ENCODE peak calls at places on chromosomes 11 and 22, in five cellular contexts. F is thoracic aorta, U is mucosa of descending colon, G is colonic mucosa, H is tibial nerve. J is an unnamed sample.

GRCh38 chr11:13207665-13208594 is 69.7 kb upstream of the BMAL1 start:
- DNase-seq in F (no peak), U (peak), G (peak), H (peak), J (no peak)

GRCh38 chr11:83793332-83793731 is 507.2 kb upstream of the CCDC90B start:
- DNase-seq in F (no peak), U (no peak), G (no peak), H (no peak), J (no peak)

GRCh38 chr11:123286761-123287160 is 91.7 kb upstream of the CLMP start:
- DNase-seq in F (no peak), U (no peak), G (no peak), H (no peak), J (no peak)

GRCh38 chr11:102448869-102449224 is 3.7 kb downstream of the TMEM123 start:
- DNase-seq in F (no peak), U (no peak), G (no peak), H (no peak), J (no peak)

GRCh38 chr11:72760543-72761400 is 8.6 kb upstream of the ARAP1 start:
- DNase-seq in F (no peak), U (no peak), G (no peak), H (no peak), J (no peak)

GRCh38 chr11:9990221-9990973 is 303.6 kb downstream of the SBF2 start:
- DNase-seq in F (no peak), U (no peak), G (no peak), H (no peak), J (no peak)

GRCh38 chr11:105022998-105023397 is at the start of gene CASP5:
- DNase-seq in F (no peak), U (peak), G (peak), H (no peak), J (no peak)

GRCh38 chr11:68440254-68440653 is 20.3 kb upstream of the PPP6R3 start:
- DNase-seq in F (no peak), U (no peak), G (no peak), H (no peak), J (no peak)

GRCh38 chr11:47415949-47416472 is 7.6 kb downstream of the SLC39A13 start:
- DNase-seq in F (peak), U (peak), G (peak), H (peak), J (no peak)

GRCh38 chr22:33054276-33054675 is 3.9 kb downstream of the SYN3 start:
- DNase-seq in F (no peak), U (no peak), G (no peak), H (no peak), J (no peak)

GRCh38 chr11:131186629-131187075 is 183.8 kb upstream of the NTM start:
- DNase-seq in F (no peak), U (no peak), G (no peak), H (no peak), J (no peak)
- TF ChIP-seq CTCF in F (no peak), U (no peak), G (no peak), H (no peak), J (no peak)

DNA sequence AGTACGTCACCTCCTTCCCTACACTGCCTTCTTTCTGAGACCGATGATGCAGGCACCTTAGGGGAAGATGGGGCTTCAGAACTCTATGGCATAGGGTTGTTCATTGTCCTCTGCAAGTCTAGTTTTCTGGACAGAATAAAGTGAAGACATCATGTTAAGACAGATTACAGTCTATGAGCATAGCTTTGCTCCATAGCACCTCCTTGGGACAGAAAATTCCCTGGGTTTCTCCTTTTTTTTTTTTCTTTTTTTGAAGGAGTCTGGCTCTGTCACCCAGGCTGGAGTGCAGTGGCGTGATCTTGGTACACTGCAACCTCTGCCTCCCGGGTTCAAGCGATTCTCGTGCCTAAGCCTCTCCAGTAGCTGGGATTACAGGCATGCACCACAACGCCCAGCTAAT is 119.8 kb upstream of the CADM1 start:
- DNase-seq in F (no peak), U (no peak), G (no peak), H (no peak), J (no peak)
- TF ChIP-seq CTCF in F (no peak), U (no peak), G (no peak), H (no peak), J (no peak)

GRCh38 chr22:17097062-17097461 is 12.3 kb downstream of the IL17RA start:
- DNase-seq in F (no peak), U (no peak), G (no peak), H (no peak), J (no peak)

GRCh38 chr22:17096095-17096494 is 11.3 kb downstream of the IL17RA start:
- DNase-seq in F (no peak), U (no peak), G (no peak), H (no peak), J (no peak)

GRCh38 chr22:17097701-17098100 is 12.9 kb downstream of the IL17RA start:
- DNase-seq in F (no peak), U (no peak), G (no peak), H (no peak), J (no peak)

GRCh38 chr22:17093081-17093480 is 8.3 kb downstream of the IL17RA start:
- DNase-seq in F (no peak), U (no peak), G (no peak), H (no peak), J (no peak)

DNA sequence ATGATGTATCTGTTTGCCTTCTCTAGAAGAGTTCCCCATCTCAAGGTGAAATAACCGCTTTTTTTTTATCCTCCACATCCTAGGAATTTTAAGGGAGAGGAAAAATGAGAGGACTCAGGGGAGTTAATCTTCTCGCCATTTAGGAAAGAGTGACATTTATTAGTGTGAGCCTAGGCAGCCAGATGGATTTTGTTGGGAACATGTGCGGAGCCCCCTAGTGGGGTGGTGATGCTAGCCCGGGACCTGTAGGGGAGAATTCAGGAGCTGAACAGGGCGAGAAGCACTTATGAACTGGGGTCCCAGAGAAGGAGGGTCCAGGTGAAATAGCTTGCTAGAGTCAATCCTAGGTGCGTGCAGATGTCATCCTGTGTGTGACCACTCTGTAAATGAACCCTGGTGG is 10.7 kb downstream of the IL17RA start:
- DNase-seq in F (no peak), U (no peak), G (no peak), H (no peak), J (no peak)
- TF ChIP-seq CTCF in F (no peak), U (no peak), G (no peak), H (peak), J (peak)

GRCh38 chr11:100576044-100577021 is 110.8 kb upstream of the ARHGAP42 start:
- DNase-seq in F (no peak), U (peak), G (peak), H (peak), J (no peak)
- TF ChIP-seq CTCF in F (peak), U (no peak), G (peak), H (peak), J (peak)

GRCh38 chr11:119481667-119482400 is 58.9 kb upstream of the THY1 start:
- DNase-seq in F (no peak), U (no peak), G (no peak), H (no peak), J (peak)
- TF ChIP-seq CTCF in F (no peak), U (no peak), G (peak), H (no peak), J (peak)

DNA sequence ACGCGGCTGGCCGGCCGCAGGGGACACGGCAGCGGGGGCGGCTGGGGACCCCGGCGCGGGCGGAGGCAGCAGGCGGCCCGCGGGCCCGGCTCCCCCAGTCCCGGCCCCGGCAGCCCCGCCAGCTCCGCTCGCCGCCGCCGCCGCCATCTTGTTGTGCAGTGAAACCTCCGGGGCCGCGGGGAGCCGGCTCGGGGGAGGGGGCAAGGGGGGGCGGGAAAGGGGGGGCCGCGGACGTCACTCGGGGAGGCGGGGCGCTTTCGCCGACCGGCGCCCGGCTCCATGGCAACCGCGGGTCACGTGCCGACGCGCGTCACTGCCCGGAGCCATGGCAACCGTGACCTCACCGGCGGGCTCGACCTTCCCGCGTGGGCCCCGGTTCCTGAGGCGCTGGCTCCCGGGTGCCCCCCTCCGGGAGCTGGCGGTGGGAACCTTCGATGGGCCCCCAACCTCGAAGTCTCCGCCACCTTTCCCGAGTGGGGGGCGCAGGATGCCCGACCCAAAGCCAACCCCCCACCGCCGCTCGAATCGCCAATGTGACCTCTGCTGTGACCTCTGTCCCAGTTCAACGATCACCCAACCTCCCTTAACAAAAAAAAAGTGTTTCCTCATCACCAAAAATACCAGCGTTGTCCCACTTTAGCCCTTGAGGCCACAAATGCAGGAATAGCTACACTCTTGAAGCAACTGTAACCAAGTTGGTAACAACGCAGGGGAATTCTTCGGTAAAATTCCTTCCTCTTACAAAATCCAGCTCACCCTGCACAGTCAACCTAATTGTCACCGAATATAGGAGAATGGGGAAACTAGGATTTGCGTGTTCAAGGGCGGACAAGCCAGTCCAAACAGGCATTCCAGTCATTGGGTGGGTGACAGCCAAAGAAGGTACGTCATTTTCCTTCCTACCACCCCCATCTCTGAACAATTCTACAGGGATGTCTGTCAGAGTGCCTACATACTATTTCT is at the start of gene SIK3:
- DNase-seq in F (peak), U (peak), G (peak), H (peak), J (peak)
- TF ChIP-seq CTCF in F (peak), U (peak), G (no peak), H (peak), J (peak)

GRCh38 chr11:79367844-79368243 is 73.0 kb downstream of the TENM4 start:
- DNase-seq in F (no peak), U (no peak), G (no peak), H (no peak), J (no peak)

GRCh38 chr11:79369094-79369493 is 71.7 kb downstream of the TENM4 start:
- DNase-seq in F (no peak), U (no peak), G (no peak), H (no peak), J (no peak)

GRCh38 chr11:79374707-79375106 is 66.1 kb downstream of the TENM4 start:
- DNase-seq in F (no peak), U (no peak), G (no peak), H (no peak), J (no peak)

GRCh38 chr11:79371724-79372123 is 69.1 kb downstream of the TENM4 start:
- DNase-seq in F (no peak), U (no peak), G (no peak), H (no peak), J (no peak)

GRCh38 chr11:79371152-79371551 is 69.7 kb downstream of the TENM4 start:
- DNase-seq in F (no peak), U (no peak), G (no peak), H (no peak), J (no peak)
- TF ChIP-seq CTCF in F (no peak), U (no peak), G (no peak), H (no peak), J (no peak)

DNA sequence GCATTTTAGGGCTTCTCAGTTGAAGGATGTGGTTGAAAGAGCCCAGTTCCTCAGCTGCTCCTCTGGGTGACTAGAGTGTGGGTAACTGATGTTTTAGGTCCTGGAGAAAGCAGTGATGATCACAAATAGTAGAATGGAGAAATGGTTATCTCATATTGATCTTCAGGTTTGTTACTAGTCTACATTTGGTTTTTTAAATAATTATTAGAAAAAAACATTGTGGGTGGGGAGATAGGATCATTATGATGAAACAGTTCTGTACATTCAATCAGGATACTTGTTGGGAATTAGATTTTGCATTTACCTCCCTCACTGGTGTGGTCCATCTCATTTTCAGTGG is 24.9 kb downstream of the SREBF2 start:
- DNase-seq in F (no peak), U (no peak), G (no peak), H (no peak), J (no peak)
- TF ChIP-seq CTCF in F (no peak), U (no peak), G (no peak), H (no peak), J (peak)

GRCh38 chr11:44760917-44761545 is 34.3 kb downstream of the TSPAN18 start:
- DNase-seq in F (peak), U (peak), G (no peak), H (peak), J (no peak)
- TF ChIP-seq CTCF in F (no peak), U (no peak), G (no peak), H (no peak), J (peak)